ENCODE peak calls at places on chromosomes 13 and 19, in six cellular contexts. Z is heart right ventricle; U is CD4-positive, alpha-beta T cell; V is fibroblast of pulmonary artery; G is DND-41; W is fibroblast of the aortic adventitia. J is an unnamed sample.

GRCh38 chr13:112651750-112652511 is 37.9 kb upstream of the ATP11A start:
- DNase-seq in Z (no peak), U (no peak), V (no peak), G (no peak), W (no peak), J (no peak)

GRCh38 chr13:24923305-24923640 is 159.3 kb downstream of the RNF17 start:
- DNase-seq in Z (no peak), U (no peak), V (peak), G (peak), W (peak), J (peak)

GRCh38 chr13:113857531-113858195 is 6.2 kb downstream of the GAS6 start:
- DNase-seq in Z (no peak), U (no peak), V (no peak), G (no peak), W (no peak), J (no peak)

GRCh38 chr19:46513461-46514236 is 18.0 kb upstream of the PNMA8B start:
- DNase-seq in Z (peak), U (peak), V (peak), G (peak), W (peak), J (peak)

GRCh38 chr13:112346899-112347229 is 29.3 kb upstream of the SPACA7 start:
- DNase-seq in Z (no peak), U (no peak), V (no peak), G (no peak), W (no peak), J (no peak)

GRCh38 chr13:109604894-109605293 is 181.5 kb downstream of the IRS2 start:
- DNase-seq in Z (no peak), U (no peak), V (no peak), G (no peak), W (no peak), J (no peak)

GRCh38 chr19:46935066-46935663 is 74.4 kb downstream of the ARHGAP35 start:
- DNase-seq in Z (no peak), U (no peak), V (no peak), G (no peak), W (no peak), J (no peak)

GRCh38 chr13:102555914-102556553 is 40.8 kb upstream of the TPP2 start:
- DNase-seq in Z (no peak), U (no peak), V (peak), G (peak), W (peak), J (peak)

GRCh38 chr19:43489310-43489709 is 15.2 kb downstream of the PHLDB3 start:
- DNase-seq in Z (no peak), U (no peak), V (no peak), G (no peak), W (no peak), J (no peak)

GRCh38 chr13:40060318-40061007 is 405.0 kb downstream of the COG6 start:
- DNase-seq in Z (peak), U (no peak), V (peak), G (no peak), W (peak), J (no peak)

GRCh38 chr19:47263169-47263560 is 6.8 kb downstream of the CCDC9 start:
- DNase-seq in Z (no peak), U (no peak), V (no peak), G (no peak), W (no peak), J (no peak)

GRCh38 chr13:33265133-33265532 is 20.4 kb downstream of the STARD13 start:
- DNase-seq in Z (no peak), U (no peak), V (no peak), G (no peak), W (no peak), J (no peak)

GRCh38 chr19:42214810-42215209 is 2.7 kb downstream of the DEDD2 start:
- DNase-seq in Z (no peak), U (no peak), V (no peak), G (no peak), W (no peak), J (no peak)

GRCh38 chr19:39919976-39920375 is 14.5 kb downstream of the FCGBP start:
- DNase-seq in Z (no peak), U (no peak), V (no peak), G (no peak), W (no peak), J (no peak)
- TF ChIP-seq CTCF in Z (no peak), U (no peak), V (no peak), G (no peak), W (no peak), J (no peak)

DNA sequence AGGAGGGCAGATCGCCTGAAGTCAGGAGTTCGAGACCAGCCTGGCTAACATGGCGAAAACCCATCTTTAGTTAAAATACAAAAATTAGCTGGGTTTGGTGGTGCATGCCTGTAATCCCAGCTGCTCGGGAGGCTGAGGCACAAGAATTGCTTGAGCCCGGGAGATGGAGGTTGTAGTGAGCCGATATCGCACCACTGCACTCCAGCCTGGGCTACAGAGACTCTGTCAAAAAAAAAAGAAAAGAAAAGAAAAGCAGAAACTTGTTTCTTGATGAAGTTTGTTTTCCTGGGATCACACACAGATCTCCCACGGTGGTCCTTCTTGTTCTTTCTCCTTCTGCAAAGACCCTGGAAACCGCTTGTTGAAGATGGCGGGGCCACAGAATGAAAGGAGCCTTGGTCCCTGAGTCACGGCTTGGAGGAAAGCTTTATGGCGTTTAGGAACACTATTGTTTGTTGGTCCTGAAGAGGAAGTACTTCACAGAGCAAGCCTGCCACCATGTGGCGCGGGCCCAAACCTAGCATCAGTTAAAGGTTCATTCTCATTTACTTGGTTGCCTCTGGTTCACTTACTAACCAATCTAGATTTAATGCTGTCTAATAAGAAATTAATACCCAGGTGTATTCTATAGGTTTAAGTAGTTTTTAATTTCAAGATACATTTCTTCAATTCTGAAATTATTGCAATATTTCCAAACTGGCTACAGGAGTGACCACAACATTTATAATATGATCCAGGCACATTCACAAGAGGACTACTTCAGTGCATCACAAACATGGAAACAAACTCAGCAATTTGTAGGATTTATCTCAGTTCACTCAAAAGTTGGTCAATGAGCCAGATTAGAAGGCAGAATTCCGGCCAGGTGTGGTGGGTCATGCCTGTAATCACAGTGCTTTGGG is 21.3 kb upstream of the ARL11 start:
- DNase-seq in Z (peak), U (peak), V (peak), G (peak), W (peak), J (peak)
- TF ChIP-seq CTCF in Z (peak), U (peak), V (peak), G (peak), W (peak), J (peak)

DNA sequence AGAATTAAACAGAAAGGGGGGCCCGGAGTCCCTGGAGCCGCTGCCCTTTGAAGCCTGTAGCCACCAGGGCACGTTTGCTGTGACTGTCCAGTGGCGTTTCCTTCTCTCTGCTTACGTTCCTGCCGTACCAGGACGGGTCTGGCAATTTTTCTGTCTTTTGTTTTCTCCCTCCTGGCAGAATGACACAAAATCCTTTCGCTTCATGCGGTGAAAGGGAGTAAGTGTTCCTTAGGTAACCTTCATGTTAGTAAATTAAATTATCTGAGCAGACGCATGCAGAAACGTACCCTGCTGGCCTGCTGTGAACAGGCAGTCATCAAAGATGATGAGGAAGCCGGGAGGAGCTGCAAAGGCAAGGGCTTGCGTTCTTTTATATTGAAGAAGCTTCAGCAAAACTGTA is 299.3 kb upstream of the ARGLU1 start:
- DNase-seq in Z (no peak), U (no peak), V (peak), G (no peak), W (no peak), J (no peak)
- TF ChIP-seq CTCF in Z (no peak), U (no peak), V (peak), G (no peak), W (no peak), J (no peak)

GRCh38 chr13:62678039-62678438 is 1262.4 kb upstream of the PCDH20 start:
- DNase-seq in Z (no peak), U (no peak), V (no peak), G (no peak), W (no peak), J (no peak)

GRCh38 chr13:62684359-62684758 is 1268.7 kb upstream of the PCDH20 start:
- DNase-seq in Z (no peak), U (no peak), V (no peak), G (no peak), W (no peak), J (no peak)

GRCh38 chr13:62687727-62688126 is 1272.1 kb upstream of the PCDH20 start:
- DNase-seq in Z (no peak), U (no peak), V (no peak), G (no peak), W (no peak), J (no peak)

GRCh38 chr13:62682788-62683187 is 1267.1 kb upstream of the PCDH20 start:
- DNase-seq in Z (no peak), U (no peak), V (no peak), G (no peak), W (no peak), J (no peak)
- TF ChIP-seq CTCF in Z (no peak), U (no peak), V (no peak), G (no peak), W (no peak), J (no peak)

GRCh38 chr19:48636859-48637448 is at the start of gene DBP:
- DNase-seq in Z (no peak), U (no peak), V (no peak), G (no peak), W (no peak), J (no peak)
- TF ChIP-seq CTCF in Z (no peak), U (no peak), V (no peak), G (peak), W (peak), J (peak)

GRCh38 chr19:48993175-48994034 is at the start of the genes GYS1 and RUVBL2:
- DNase-seq in Z (peak), U (peak), V (peak), G (peak), W (peak), J (peak)
- TF ChIP-seq CTCF in Z (peak), U (peak), V (peak), G (peak), W (peak), J (peak)

GRCh38 chr19:54096642-54097106 is 3.9 kb downstream of the OSCAR start:
- DNase-seq in Z (no peak), U (no peak), V (peak), G (no peak), W (peak), J (peak)
- TF ChIP-seq CTCF in Z (no peak), U (no peak), V (peak), G (no peak), W (peak), J (peak)